ENCODE peak calls at places on chromosomes 1 and 21, in ten cellular contexts. A, X, S, M, K, I, O, E, P and J are unnamed samples. For H3K27me3 and H3K9me3, the result is how much of the 10 kb centered on the place peaks cover.

GRCh38 chr1:48223372-48224081 is 1.0 kb downstream of the SLC5A9 start:
- DNase-seq in A (no peak), X (no peak), S (no peak), M (no peak), K (no peak), I (no peak), O (no peak), E (no peak), P (no peak), J (no peak)

GRCh38 chr1:54571326-54571725 is 23.3 kb downstream of the ACOT11 start:
- DNase-seq in A (peak), X (peak), S (no peak), M (peak), K (no peak), I (no peak), O (no peak), E (no peak), P (no peak), J (no peak)

GRCh38 chr1:29772584-29772983 is 536.3 kb downstream of the PTPRU start:
- DNase-seq in A (peak), X (no peak), S (no peak), M (peak), K (no peak), I (no peak), O (no peak), E (no peak), P (no peak), J (no peak)

GRCh38 chr1:212329104-212329503 is 43.9 kb downstream of the PPP2R5A start:
- DNase-seq in A (no peak), X (no peak), S (no peak), M (no peak), K (no peak), I (no peak), O (no peak), E (no peak), P (no peak), J (no peak)

GRCh38 chr1:116909511-116910378 is at the start of gene PTGFRN:
- DNase-seq in A (peak), X (peak), S (peak), M (peak), K (peak), I (peak), O (no peak), E (peak), P (peak), J (peak)

GRCh38 chr1:101055623-101056022 is 30.0 kb upstream of the DPH5 start:
- DNase-seq in A (no peak), X (no peak), S (no peak), M (no peak), K (no peak), I (no peak), O (no peak), E (no peak), P (no peak), J (no peak)

GRCh38 chr21:29470397-29470796 is 171.7 kb downstream of the BACH1 start:
- DNase-seq in A (no peak), X (no peak), S (no peak), M (no peak), K (no peak), I (no peak), O (no peak), E (no peak), P (peak), J (no peak)

GRCh38 chr21:45018131-45019075 is 56.0 kb upstream of the ADARB1 start:
- DNase-seq in A (peak), X (peak), S (no peak), M (no peak), K (peak), I (peak), O (no peak), E (peak), P (no peak), J (no peak)

GRCh38 chr1:47477595-47478080 is 39.8 kb downstream of the FOXD2 start:
- DNase-seq in A (no peak), X (no peak), S (peak), M (peak), K (no peak), I (no peak), O (no peak), E (no peak), P (no peak), J (no peak)

GRCh38 chr1:180981596-180982387 is 40.9 kb downstream of the STX6 start:
- DNase-seq in A (no peak), X (no peak), S (no peak), M (peak), K (no peak), I (no peak), O (no peak), E (no peak), P (no peak), J (no peak)

GRCh38 chr1:56473582-56474270 is 105.6 kb downstream of the PLPP3 start:
- DNase-seq in A (no peak), X (no peak), S (no peak), M (no peak), K (no peak), I (no peak), O (no peak), E (no peak), P (peak), J (peak)

GRCh38 chr21:26587621-26588260 is 14.7 kb upstream of the CYYR1 start:
- DNase-seq in A (no peak), X (no peak), S (no peak), M (no peak), K (no peak), I (no peak), O (no peak), E (peak), P (peak), J (no peak)

GRCh38 chr1:55699151-55699695 is 484.1 kb upstream of the USP24 start:
- DNase-seq in A (no peak), X (no peak), S (no peak), M (no peak), K (no peak), I (no peak), O (no peak), E (no peak), P (no peak), J (no peak)

GRCh38 chr1:226447932-226448670 is 40.2 kb upstream of the PARP1 start:
- DNase-seq in A (no peak), X (no peak), S (no peak), M (no peak), K (no peak), I (no peak), O (no peak), E (no peak), P (peak), J (no peak)

GRCh38 chr1:2777428-2778219 is 23.9 kb downstream of the TTC34 start:
- DNase-seq in A (peak), X (peak), S (no peak), M (no peak), K (no peak), I (no peak), O (no peak), E (no peak), P (no peak), J (peak)

GRCh38 chr1:216614011-216614934 is 109.0 kb downstream of the ESRRG start:
- DNase-seq in A (no peak), X (no peak), S (no peak), M (no peak), K (no peak), I (no peak), O (no peak), E (no peak), P (no peak), J (no peak)

GRCh38 chr1:103208844-103209243 is 100.5 kb upstream of the COL11A1 start:
- DNase-seq in A (no peak), X (no peak), S (no peak), M (no peak), K (no peak), I (no peak), O (no peak), E (no peak), P (no peak), J (no peak)

GRCh38 chr21:36663033-36663855 is 35.7 kb upstream of the SIM2 start:
- DNase-seq in A (no peak), X (no peak), S (no peak), M (no peak), K (no peak), I (no peak), O (no peak), E (no peak), P (peak), J (no peak)

GRCh38 chr21:35587841-35588390 is 472.4 kb downstream of the SETD4 start:
- DNase-seq in A (no peak), X (no peak), S (no peak), M (no peak), K (no peak), I (no peak), O (no peak), E (no peak), P (no peak), J (no peak)

GRCh38 chr1:32307313-32307712 is 15.4 kb downstream of the HDAC1 start:
- DNase-seq in A (no peak), X (no peak), S (no peak), M (no peak), K (no peak), I (no peak), O (no peak), E (no peak), P (peak), J (no peak)

GRCh38 chr1:180950321-180950720 is 37.6 kb downstream of the KIAA1614 start:
- DNase-seq in A (peak), X (peak), S (no peak), M (no peak), K (no peak), I (no peak), O (no peak), E (no peak), P (no peak), J (no peak)

GRCh38 chr1:36137776-36138175 is 11.5 kb downstream of the TRAPPC3 start:
- DNase-seq in A (no peak), X (no peak), S (no peak), M (no peak), K (no peak), I (no peak), O (no peak), E (no peak), P (no peak), J (no peak)

GRCh38 chr21:41928621-41929220 is 25.1 kb downstream of the C2CD2 start:
- DNase-seq in A (peak), X (peak), S (no peak), M (no peak), K (no peak), I (no peak), O (no peak), E (no peak), P (no peak), J (no peak)

GRCh38 chr1:221961532-221962292 is 219.8 kb upstream of the DUSP10 start:
- DNase-seq in A (no peak), X (no peak), S (no peak), M (no peak), K (no peak), I (no peak), O (no peak), E (no peak), P (peak), J (peak)

GRCh38 chr1:17606826-17607440 is 67.4 kb downstream of the ARHGEF10L start:
- DNase-seq in A (peak), X (no peak), S (peak), M (peak), K (peak), I (peak), O (peak), E (peak), P (peak), J (peak)

GRCh38 chr1:64476251-64476952 is 6.5 kb downstream of the CACHD1 start:
- DNase-seq in A (no peak), X (no peak), S (no peak), M (no peak), K (no peak), I (no peak), O (peak), E (peak), P (peak), J (peak)

GRCh38 chr21:43703068-43703880 is 15.7 kb upstream of the PDXK start:
- DNase-seq in A (no peak), X (peak), S (peak), M (peak), K (peak), I (no peak), O (no peak), E (no peak), P (peak), J (no peak)

GRCh38 chr1:26780344-26780957 is 7.3 kb upstream of the PIGV start:
- DNase-seq in A (no peak), X (no peak), S (no peak), M (no peak), K (no peak), I (no peak), O (no peak), E (no peak), P (no peak), J (no peak)

GRCh38 chr1:185528084-185528656 is 206.0 kb upstream of the HMCN1 start:
- DNase-seq in A (no peak), X (no peak), S (no peak), M (no peak), K (no peak), I (no peak), O (no peak), E (no peak), P (no peak), J (no peak)

GRCh38 chr1:234585333-234586055 is 24.5 kb downstream of the IRF2BP2 start:
- DNase-seq in A (peak), X (no peak), S (no peak), M (no peak), K (no peak), I (peak), O (no peak), E (peak), P (peak), J (peak)

GRCh38 chr1:101205457-101205856 is 31.4 kb upstream of the S1PR1 start:
- DNase-seq in A (no peak), X (no peak), S (no peak), M (no peak), K (no peak), I (no peak), O (no peak), E (no peak), P (no peak), J (no peak)

GRCh38 chr1:232904566-232904965 is 45.8 kb upstream of the NTPCR start:
- DNase-seq in A (no peak), X (no peak), S (no peak), M (no peak), K (no peak), I (no peak), O (peak), E (no peak), P (peak), J (peak)

GRCh38 chr1:117678246-117678977 is 72.6 kb downstream of the TENT5C start:
- DNase-seq in A (no peak), X (no peak), S (peak), M (no peak), K (no peak), I (no peak), O (no peak), E (no peak), P (no peak), J (no peak)

GRCh38 chr21:40049959-40050290 is 182.7 kb downstream of the PCP4 start:
- DNase-seq in A (no peak), X (no peak), S (no peak), M (peak), K (no peak), I (no peak), O (no peak), E (no peak), P (no peak), J (no peak)

GRCh38 chr21:35619184-35619583 is 441.1 kb downstream of the SETD4 start:
- DNase-seq in A (no peak), X (no peak), S (no peak), M (no peak), K (no peak), I (no peak), O (no peak), E (no peak), P (peak), J (no peak)

GRCh38 chr1:18644013-18644399 is 13.4 kb downstream of the PAX7 start:
- DNase-seq in A (no peak), X (no peak), S (no peak), M (no peak), K (no peak), I (no peak), O (no peak), E (no peak), P (no peak), J (no peak)
- H3K27me3 ChIP-seq in A (half or more), X (half or more), S (half or more), M (half or more), K (half or more), I (under half), O (half or more), E (under half), P (half or more), J (half or more)

GRCh38 chr1:110960777-110961420 is 2.8 kb downstream of the LRIF1 start:
- DNase-seq in A (no peak), X (no peak), S (no peak), M (no peak), K (no peak), I (no peak), O (no peak), E (no peak), P (no peak), J (no peak)
- H3K9me3 ChIP-seq in A (under half), X (under half), S (half or more), M (under half), K (half or more), I (under half), O (under half), E (under half), P (under half), J (under half)

GRCh38 chr1:44543064-44543815 is 131.0 kb downstream of the TMEM53 start:
- DNase-seq in A (no peak), X (no peak), S (no peak), M (peak), K (no peak), I (no peak), O (no peak), E (no peak), P (no peak), J (no peak)
- H3K4me3 ChIP-seq in A (no peak), X (no peak), S (no peak), M (peak), K (no peak), I (no peak), O (no peak), E (no peak), P (no peak), J (no peak)

GRCh38 chr1:207937204-207937603 is 26.3 kb upstream of the CD34 start:
- DNase-seq in A (no peak), X (no peak), S (no peak), M (no peak), K (no peak), I (no peak), O (no peak), E (no peak), P (no peak), J (no peak)
- H3K27me3 ChIP-seq in A (under half), X (under half), S (under half), M (under half), K (under half), I (under half), O (under half), E (under half), P (under half), J (under half)

DNA sequence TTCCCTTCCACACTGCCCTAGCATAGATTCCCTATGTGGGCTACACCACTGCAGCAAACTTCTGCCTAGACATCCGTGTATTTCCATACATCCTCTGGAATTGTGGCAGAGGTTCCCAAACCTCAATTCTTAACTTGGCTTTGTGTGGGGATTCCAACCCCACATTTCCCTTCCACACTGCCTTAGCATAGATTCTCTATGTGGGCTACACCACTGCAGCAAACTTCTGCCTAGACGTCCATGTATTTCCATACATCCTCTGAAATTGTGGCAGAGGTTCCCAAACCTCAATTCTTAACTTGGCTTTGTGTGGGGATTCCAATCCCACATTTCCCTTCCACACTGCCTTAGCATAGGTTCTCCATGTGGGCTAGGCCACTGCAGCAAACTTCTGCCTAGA is 31.4 kb downstream of the ZNF670 start:
- DNase-seq in A (no peak), X (no peak), S (no peak), M (no peak), K (no peak), I (no peak), O (no peak), E (no peak), P (no peak), J (no peak)
- H3K9me3 ChIP-seq in A (under half), X (under half), S (half or more), M (half or more), K (half or more), I (half or more), O (under half), E (under half), P (under half), J (under half)

GRCh38 chr1:192342842-192343241 is 26.1 kb downstream of the RGS21 start:
- DNase-seq in A (no peak), X (no peak), S (no peak), M (no peak), K (no peak), I (no peak), O (no peak), E (no peak), P (no peak), J (no peak)
- H3K4me3 ChIP-seq in A (no peak), X (no peak), S (no peak), M (no peak), K (no peak), I (no peak), O (no peak), E (no peak), P (no peak), J (no peak)

DNA sequence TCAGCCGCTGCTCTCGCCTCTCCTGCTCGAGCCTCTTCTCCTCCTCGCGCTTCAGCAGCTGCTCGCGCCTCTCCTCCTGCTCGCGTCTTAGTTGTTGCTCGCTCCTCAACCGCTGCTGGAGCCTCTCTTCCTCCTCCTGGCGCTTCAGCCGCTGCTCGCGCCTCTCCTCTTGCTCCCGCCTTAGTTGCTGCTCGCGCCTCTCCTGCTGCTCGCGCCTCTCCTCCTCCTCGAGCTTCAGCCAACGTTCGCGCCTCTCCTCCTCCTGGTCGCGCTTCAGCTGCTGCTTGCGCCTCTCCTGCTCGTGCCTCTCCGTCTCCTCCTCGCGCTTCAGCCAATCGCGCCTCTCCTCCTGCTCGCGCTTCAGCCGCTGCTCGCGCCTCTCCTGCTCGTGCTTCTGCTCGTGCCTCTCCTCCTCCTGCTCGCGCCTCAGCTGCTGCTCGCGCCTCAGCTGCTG is 3.7 kb downstream of the TCHH start:
- DNase-seq in A (no peak), X (peak), S (no peak), M (peak), K (no peak), I (no peak), O (no peak), E (no peak), P (peak), J (peak)
- H3K27me3 ChIP-seq in A (under half), X (half or more), S (half or more), M (half or more), K (half or more), I (under half), O (half or more), E (under half), P (half or more), J (half or more)

GRCh38 chr1:5649795-5650194 is 342.4 kb downstream of the NPHP4 start:
- DNase-seq in A (no peak), X (no peak), S (no peak), M (peak), K (no peak), I (no peak), O (no peak), E (no peak), P (no peak), J (no peak)

GRCh38 chr1:5649166-5649551 is 343.1 kb downstream of the NPHP4 start:
- DNase-seq in A (no peak), X (no peak), S (no peak), M (no peak), K (no peak), I (no peak), O (no peak), E (no peak), P (no peak), J (no peak)

GRCh38 chr1:5651027-5651410 is 341.2 kb downstream of the NPHP4 start:
- DNase-seq in A (no peak), X (no peak), S (no peak), M (peak), K (no peak), I (no peak), O (no peak), E (no peak), P (no peak), J (no peak)

GRCh38 chr1:5651496-5651895 is 340.7 kb downstream of the NPHP4 start:
- DNase-seq in A (no peak), X (no peak), S (no peak), M (no peak), K (no peak), I (no peak), O (no peak), E (no peak), P (no peak), J (no peak)

GRCh38 chr1:5650283-5651026 is 341.8 kb downstream of the NPHP4 start:
- DNase-seq in A (no peak), X (no peak), S (no peak), M (peak), K (no peak), I (no peak), O (no peak), E (no peak), P (no peak), J (no peak)
- H3K9me3 ChIP-seq in A (under half), X (under half), S (under half), M (under half), K (under half), I (under half), O (half or more), E (under half), P (half or more), J (under half)